ENCODE peak calls at places on chromosomes 5 and 9, in seven cellular contexts. Q, T, P, S, B, D and U are unnamed samples.

GRCh38 chr5:133397432-133397831 is 214.9 kb downstream of the FSTL4 start:
- DNase-seq in Q (no peak), T (no peak), P (no peak), S (no peak), B (no peak), D (no peak), U (no peak)

GRCh38 chr5:151773979-151774378 is 2.2 kb downstream of the G3BP1 start:
- DNase-seq in Q (no peak), T (peak), P (no peak), S (no peak), B (no peak), D (no peak), U (peak)

GRCh38 chr5:152511531-152512132 is 106.6 kb upstream of the NMUR2 start:
- DNase-seq in Q (no peak), T (peak), P (no peak), S (no peak), B (no peak), D (no peak), U (no peak)

GRCh38 chr5:17679597-17680187 is 45.4 kb downstream of the TAF11L14 start:
- DNase-seq in Q (no peak), T (no peak), P (no peak), S (no peak), B (no peak), D (no peak), U (peak)

GRCh38 chr5:983568-983967 is 25.0 kb upstream of the NKD2 start:
- DNase-seq in Q (no peak), T (no peak), P (no peak), S (no peak), B (no peak), D (no peak), U (no peak)

GRCh38 chr5:178460174-178460573 is 130.0 kb downstream of the COL23A1 start:
- DNase-seq in Q (no peak), T (no peak), P (no peak), S (no peak), B (no peak), D (no peak), U (no peak)

GRCh38 chr9:114988962-114989599 is 58.7 kb upstream of the TNFSF8 start:
- DNase-seq in Q (no peak), T (no peak), P (no peak), S (no peak), B (no peak), D (peak), U (peak)

GRCh38 chr5:82523633-82524032 is 245.5 kb upstream of the RPS23 start:
- DNase-seq in Q (no peak), T (no peak), P (no peak), S (no peak), B (no peak), D (no peak), U (no peak)

GRCh38 chr9:37602817-37603216 is 10.4 kb upstream of the TOMM5 start:
- DNase-seq in Q (no peak), T (no peak), P (no peak), S (no peak), B (no peak), D (no peak), U (no peak)

GRCh38 chr9:401223-401622 is 186.6 kb downstream of the DOCK8 start:
- DNase-seq in Q (no peak), T (no peak), P (no peak), S (no peak), B (no peak), D (no peak), U (no peak)

GRCh38 chr9:72349240-72349639 is 15.8 kb downstream of the ZFAND5 start:
- DNase-seq in Q (no peak), T (no peak), P (no peak), S (no peak), B (no peak), D (no peak), U (no peak)

GRCh38 chr5:61329729-61330128 is 2.3 kb upstream of the ZSWIM6 start:
- DNase-seq in Q (no peak), T (peak), P (no peak), S (no peak), B (no peak), D (peak), U (peak)

GRCh38 chr5:95647886-95648860 is 1.6 kb downstream of the RFESD start:
- DNase-seq in Q (no peak), T (peak), P (no peak), S (no peak), B (no peak), D (no peak), U (no peak)

GRCh38 chr9:91073049-91073810 is 271.6 kb downstream of the SYK start:
- DNase-seq in Q (no peak), T (peak), P (peak), S (no peak), B (no peak), D (no peak), U (no peak)

GRCh38 chr9:34684816-34685215 is 6.3 kb downstream of the CCL19 start:
- DNase-seq in Q (no peak), T (no peak), P (no peak), S (no peak), B (no peak), D (no peak), U (no peak)

GRCh38 chr9:35254237-35254636 is 92.4 kb downstream of the UNC13B start:
- DNase-seq in Q (no peak), T (peak), P (peak), S (no peak), B (no peak), D (no peak), U (no peak)

GRCh38 chr9:2635922-2636321 is 14.3 kb downstream of the VLDLR start:
- DNase-seq in Q (no peak), T (no peak), P (no peak), S (no peak), B (no peak), D (no peak), U (no peak)

GRCh38 chr5:83729389-83729788 is 8.7 kb upstream of the HAPLN1 start:
- DNase-seq in Q (no peak), T (no peak), P (no peak), S (no peak), B (no peak), D (no peak), U (no peak)

GRCh38 chr5:157446077-157446930 is 13.7 kb upstream of the NIPAL4 start:
- DNase-seq in Q (no peak), T (no peak), P (no peak), S (no peak), B (no peak), D (no peak), U (no peak)

GRCh38 chr9:137740311-137740710 is 121.5 kb downstream of the EHMT1 start:
- DNase-seq in Q (no peak), T (peak), P (peak), S (peak), B (peak), D (no peak), U (no peak)

GRCh38 chr5:6291961-6292360 is 86.4 kb downstream of the MED10 start:
- DNase-seq in Q (no peak), T (peak), P (peak), S (no peak), B (no peak), D (no peak), U (peak)

GRCh38 chr5:1161832-1162229 is 39.6 kb upstream of the SLC6A19 start:
- DNase-seq in Q (peak), T (no peak), P (peak), S (peak), B (no peak), D (no peak), U (no peak)

GRCh38 chr5:68271124-68271523 is 55.6 kb downstream of the PIK3R1 start:
- DNase-seq in Q (no peak), T (no peak), P (no peak), S (no peak), B (no peak), D (no peak), U (no peak)

GRCh38 chr5:149829954-149830353 is 99.8 kb downstream of the PPARGC1B start:
- DNase-seq in Q (no peak), T (peak), P (no peak), S (no peak), B (no peak), D (no peak), U (peak)

GRCh38 chr9:15509931-15510788 is 610 bp downstream of the PSIP1 start:
- DNase-seq in Q (peak), T (peak), P (peak), S (no peak), B (peak), D (peak), U (peak)

GRCh38 chr5:97998946-97999345 is 774.5 kb upstream of the RGMB start:
- DNase-seq in Q (peak), T (no peak), P (no peak), S (peak), B (no peak), D (no peak), U (no peak)

GRCh38 chr5:178191661-178192060 is 4.5 kb upstream of the GMCL2 start:
- DNase-seq in Q (no peak), T (no peak), P (no peak), S (no peak), B (no peak), D (no peak), U (no peak)

GRCh38 chr9:74095925-74096324 is 401.2 kb upstream of the RORB start:
- DNase-seq in Q (no peak), T (no peak), P (no peak), S (no peak), B (no peak), D (no peak), U (no peak)

GRCh38 chr5:164048527-164048926 is 543.1 kb downstream of the MAT2B start:
- DNase-seq in Q (no peak), T (peak), P (no peak), S (no peak), B (no peak), D (peak), U (peak)

GRCh38 chr5:152505442-152506042 is 100.5 kb upstream of the NMUR2 start:
- DNase-seq in Q (peak), T (peak), P (peak), S (peak), B (peak), D (peak), U (peak)

GRCh38 chr9:13648676-13649075 is 369.2 kb upstream of the MPDZ start:
- DNase-seq in Q (no peak), T (no peak), P (no peak), S (no peak), B (no peak), D (no peak), U (peak)

GRCh38 chr9:84123648-84124406 is 143.2 kb downstream of the RMI1 start:
- DNase-seq in Q (no peak), T (peak), P (no peak), S (no peak), B (no peak), D (no peak), U (no peak)

GRCh38 chr9:35832814-35833213 is 3.8 kb downstream of the TMEM8B start:
- DNase-seq in Q (no peak), T (no peak), P (no peak), S (no peak), B (no peak), D (no peak), U (no peak)